ENCODE peak calls at places on chromosomes 13 and 19, in five cellular contexts. T is HCT116, U is GM12878, R is HepG2, D is K562. E is an unnamed sample.

GRCh38 chr13:67133476-67133875 is 96.7 kb downstream of the PCDH9 start:
- DNase-seq in T (no peak), R (no peak), D (no peak), U (no peak), E (no peak)

GRCh38 chr19:18282021-18282787 is 782 bp upstream of the JUND start:
- DNase-seq in D (no peak), T (no peak), U (no peak), R (peak), E (no peak)

GRCh38 chr19:19485161-19485997 is 30.0 kb downstream of the TSSK6 start:
- DNase-seq in D (no peak), T (no peak), U (no peak), R (no peak), E (no peak)

GRCh38 chr13:45310341-45311138 is 30.4 kb downstream of the TPT1 start:
- DNase-seq in T (no peak), R (no peak), U (no peak), D (no peak), E (no peak)

GRCh38 chr13:78603240-78603947 is at the start of gene POU4F1:
- DNase-seq in R (peak), T (no peak), U (peak), D (peak), E (no peak)

GRCh38 chr19:12884926-12885748 is 1.9 kb downstream of the KLF1 start:
- DNase-seq in U (peak), T (no peak), R (peak), D (peak), E (peak)

GRCh38 chr19:18322759-18323460 is at the start of gene LSM4:
- DNase-seq in R (peak), U (peak), D (peak), T (peak), E (peak)

GRCh38 chr13:25630327-25630726 is 258.6 kb downstream of the ATP8A2 start:
- DNase-seq in T (no peak), R (no peak), D (no peak), U (no peak), E (no peak)

GRCh38 chr19:11931051-11931450 is 6.1 kb downstream of the ZNF700 start:
- DNase-seq in R (no peak), U (no peak), T (no peak), D (no peak), E (no peak)

GRCh38 chr19:55452381-55453325 is 8.8 kb downstream of the ISOC2 start:
- DNase-seq in T (no peak), D (peak), U (no peak), R (peak), E (peak)

GRCh38 chr19:16714702-16715294 is 4.8 kb upstream of the NWD1 start:
- DNase-seq in D (peak), R (peak), T (peak), U (peak), E (peak)

GRCh38 chr19:53994811-53995210 is 3.4 kb downstream of the CACNG6 start:
- DNase-seq in D (no peak), U (no peak), R (no peak), T (no peak), E (no peak)

GRCh38 chr13:38952827-38953226 is 37.8 kb downstream of the STOML3 start:
- DNase-seq in D (no peak), R (no peak), U (no peak), T (no peak), E (no peak)

GRCh38 chr13:23703241-23703640 is 133.0 kb downstream of the TNFRSF19 start:
- DNase-seq in R (no peak), D (no peak), T (no peak), U (no peak), E (no peak)

GRCh38 chr19:11291991-11292390 is 4.0 kb upstream of the TSPAN16 start:
- DNase-seq in R (no peak), U (no peak), D (peak), T (no peak), E (no peak)

GRCh38 chr13:42633495-42633894 is 59.5 kb downstream of the TNFSF11 start:
- DNase-seq in T (no peak), D (no peak), U (no peak), R (no peak), E (no peak)

GRCh38 chr19:46495789-46496099 is at the start of gene PNMA8B:
- DNase-seq in R (no peak), U (no peak), T (no peak), D (peak), E (peak)

GRCh38 chr19:3516675-3517207 is 10.6 kb downstream of the FZR1 start:
- DNase-seq in D (no peak), R (no peak), T (no peak), U (peak), E (no peak)

GRCh38 chr19:1073956-1074511 is 7.1 kb downstream of the ARHGAP45 start:
- DNase-seq in U (no peak), D (no peak), T (no peak), R (no peak), E (no peak)

GRCh38 chr19:1074512-1075283 is 7.7 kb downstream of the ARHGAP45 start:
- DNase-seq in R (no peak), T (no peak), D (peak), U (no peak), E (no peak)

GRCh38 chr19:1070931-1071791 is 4.2 kb downstream of the ARHGAP45 start:
- DNase-seq in D (no peak), R (no peak), T (no peak), U (no peak), E (no peak)

GRCh38 chr19:1072371-1073015 is 5.5 kb downstream of the ARHGAP45 start:
- DNase-seq in U (no peak), R (no peak), T (no peak), D (no peak), E (no peak)

DNA sequence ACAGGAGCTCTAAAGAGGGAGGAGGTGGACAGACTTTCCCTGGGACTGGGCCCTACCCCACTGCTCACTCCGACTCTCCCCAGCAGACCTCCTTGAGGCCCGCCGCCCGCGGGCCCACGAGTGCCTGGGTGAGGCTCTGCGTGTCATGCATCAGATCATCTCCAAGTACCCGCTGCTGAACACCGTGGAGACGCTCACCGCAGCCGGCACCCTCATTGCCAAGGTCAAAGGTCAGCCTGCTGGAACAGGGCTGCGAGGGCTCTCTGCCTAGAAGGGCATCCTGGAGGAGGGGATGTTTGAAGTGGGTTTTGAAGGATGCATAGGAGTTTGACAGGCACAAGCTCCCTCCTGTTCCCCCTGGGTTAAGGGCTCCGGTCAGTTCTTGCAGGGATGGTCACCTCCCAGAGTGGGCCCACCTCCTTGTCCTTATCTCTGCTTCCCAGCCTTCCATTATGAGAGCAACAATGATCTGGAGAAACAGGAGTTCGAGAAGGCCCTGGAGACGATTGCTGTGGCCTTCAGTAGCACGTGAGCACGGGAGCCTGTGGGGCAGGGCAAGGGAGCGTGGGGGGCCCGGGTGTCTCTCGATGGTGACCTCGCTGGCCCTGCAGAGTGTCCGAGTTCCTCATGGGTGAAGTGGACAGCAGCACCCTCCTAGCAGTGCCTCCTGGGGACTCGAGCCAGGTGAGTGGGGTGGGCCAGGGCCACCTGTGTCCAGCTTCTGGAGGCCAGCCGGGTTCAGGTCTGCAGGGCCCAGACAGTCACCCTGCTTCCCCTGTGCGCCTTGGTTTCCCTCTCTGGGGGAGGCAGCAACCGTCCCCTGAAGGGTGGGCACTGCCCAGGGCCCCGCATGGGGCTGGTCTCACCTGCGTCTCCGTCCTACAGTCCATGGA is 6.3 kb downstream of the ARHGAP45 start:
- DNase-seq in U (no peak), R (no peak), D (peak), T (no peak), E (no peak)
- H3K4me2 ChIP-seq in U (no peak), R (no peak), D (peak), T (no peak), E (no peak)

DNA sequence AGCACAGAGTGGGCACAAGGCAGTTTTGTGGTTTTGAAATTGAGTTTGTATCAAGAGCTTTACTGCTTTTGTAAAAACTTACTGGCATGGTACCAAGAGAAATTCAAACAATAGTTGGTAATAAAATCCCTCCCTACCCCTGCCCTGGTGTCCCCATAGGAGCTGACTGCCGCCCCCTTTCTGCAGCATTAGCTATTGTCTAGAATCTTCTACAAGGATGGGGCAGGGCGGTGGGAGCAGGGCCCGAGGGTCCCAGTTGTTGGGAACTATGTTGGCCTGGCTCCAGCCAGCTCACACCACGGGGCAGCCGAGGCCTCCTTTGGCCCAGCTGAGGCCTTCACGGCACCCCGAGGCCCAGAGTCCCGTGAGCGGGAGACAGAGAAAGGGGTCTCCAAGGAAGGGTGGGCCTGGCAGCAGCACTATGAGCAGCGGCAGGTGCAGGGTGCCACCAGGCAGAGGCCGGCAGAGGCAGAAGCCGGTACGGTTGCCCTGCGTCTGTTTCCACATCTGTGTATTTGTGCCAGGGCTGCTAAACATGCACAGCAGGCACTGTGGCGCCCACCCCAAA is 57.9 kb downstream of the KDM4B start:
- DNase-seq in U (no peak), R (no peak), T (no peak), D (no peak), E (no peak)
- TF ChIP-seq ZNF274 in U (no peak), R (no peak), T (no peak), D (no peak), E (no peak)

DNA sequence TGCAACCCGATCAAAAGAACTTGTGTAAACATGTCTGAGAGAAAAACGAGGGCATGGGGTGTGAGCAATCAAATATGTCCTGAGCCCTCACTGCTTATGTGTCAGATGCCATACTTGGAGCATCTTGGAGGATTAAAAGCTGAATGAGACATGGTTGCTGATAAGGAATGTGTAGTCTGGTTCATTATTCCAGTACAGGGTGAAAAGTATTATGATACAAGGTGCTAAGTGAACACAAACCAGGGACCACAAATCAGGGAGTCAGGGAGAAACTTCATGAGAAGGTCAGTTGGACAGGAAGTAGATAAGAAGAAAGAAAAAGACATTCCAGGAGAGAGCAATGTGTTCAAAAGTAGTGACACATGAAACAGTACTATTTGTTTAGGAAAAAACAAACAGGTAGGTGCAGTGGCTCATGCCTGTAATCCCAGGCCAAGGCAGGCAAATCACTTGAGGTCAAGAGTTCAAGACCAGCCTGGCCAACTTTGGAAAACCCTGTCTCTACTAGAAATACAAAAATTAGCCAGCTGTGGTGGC is 2.0 kb upstream of the RCBTB1 start:
- DNase-seq in R (peak), D (no peak), T (no peak), U (no peak), E (no peak)
- H3K4me2 ChIP-seq in R (peak), D (no peak), T (no peak), U (no peak), E (no peak)

GRCh38 chr19:43763473-43763939 is 8.7 kb upstream of the SMG9 start:
- DNase-seq in U (no peak), D (no peak), T (no peak), R (no peak), E (no peak)

GRCh38 chr19:43767316-43767715 is 12.6 kb upstream of the SMG9 start:
- DNase-seq in U (no peak), D (no peak), R (no peak), T (no peak), E (no peak)

GRCh38 chr19:43766755-43767043 is 11.9 kb upstream of the SMG9 start:
- DNase-seq in R (no peak), D (no peak), U (no peak), T (no peak), E (no peak)

GRCh38 chr19:43762814-43763213 is 8.1 kb upstream of the SMG9 start:
- DNase-seq in U (no peak), R (no peak), T (no peak), D (no peak), E (no peak)

DNA sequence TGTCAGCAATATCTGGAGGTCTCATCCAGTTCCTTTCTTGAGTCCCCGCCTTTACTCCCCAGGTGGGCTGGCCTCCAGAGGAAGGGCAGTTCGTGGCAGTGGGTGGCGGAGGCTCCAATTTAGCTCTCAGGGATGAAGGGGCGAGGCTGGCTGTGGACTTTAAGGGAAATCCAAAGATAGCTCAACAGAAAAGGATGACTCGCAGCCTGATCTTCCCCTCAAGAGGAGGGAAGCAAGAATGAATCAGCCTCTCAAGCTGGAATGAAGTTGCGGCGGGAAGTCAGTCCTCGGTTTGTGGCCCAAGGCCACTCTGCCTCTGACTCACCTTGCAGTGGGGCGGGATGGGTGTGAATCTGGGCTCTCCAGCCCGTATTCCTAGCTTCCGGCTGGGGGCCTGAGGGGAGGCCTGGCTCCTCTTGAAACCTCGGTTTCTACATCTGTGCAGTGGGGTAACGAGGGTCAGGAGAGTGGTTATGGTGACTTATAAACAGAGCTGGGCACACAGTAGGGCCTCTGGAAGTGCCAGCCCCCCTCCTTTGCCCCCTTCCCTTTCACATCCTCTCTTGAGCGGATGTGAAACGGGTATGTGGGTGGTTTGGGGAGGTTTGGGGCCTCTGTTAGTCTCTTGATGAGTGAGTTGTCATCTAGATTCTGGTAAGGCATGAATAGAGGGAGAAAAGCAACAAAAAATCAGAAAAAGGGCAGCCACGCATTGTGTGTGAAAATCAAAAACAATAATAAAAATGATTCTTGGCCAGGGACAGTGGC is 10.5 kb upstream of the SMG9 start:
- DNase-seq in D (peak), U (peak), T (peak), R (peak), E (no peak)
- TF ChIP-seq ZNF274 in D (no peak), U (no peak), T (no peak), R (no peak), E (no peak)

GRCh38 chr19:8577741-8578140 is 499 bp upstream of the MYO1F start:
- DNase-seq in R (no peak), D (no peak), T (no peak), U (no peak), E (no peak)
- H3K4me2 ChIP-seq in R (no peak), D (no peak), T (no peak), U (peak), E (no peak)

DNA sequence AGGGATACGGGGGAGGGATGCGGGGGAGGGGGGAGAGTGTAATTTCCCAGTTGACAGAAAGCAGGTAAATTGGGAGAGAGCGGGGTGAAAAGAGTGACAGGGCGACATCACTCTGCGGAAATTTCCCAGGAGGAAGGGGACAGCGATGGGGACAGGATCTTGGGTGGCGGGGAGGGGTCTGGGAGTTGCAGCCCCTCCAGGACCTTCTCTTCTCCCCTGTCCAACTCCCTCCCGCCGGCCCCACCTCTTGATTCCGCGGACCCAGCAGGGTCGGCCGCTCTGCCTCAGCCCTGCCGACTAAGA is 107.9 kb upstream of the DOCK9 start:
- DNase-seq in D (no peak), R (no peak), U (no peak), T (no peak), E (no peak)
- TF ChIP-seq ZNF274 in D (no peak), R (no peak), U (no peak), T (no peak), E (no peak)

GRCh38 chr13:40673061-40673397 is 6.6 kb upstream of the FOXO1 start:
- DNase-seq in R (no peak), T (no peak), D (no peak), U (no peak), E (no peak)
- H3K4me2 ChIP-seq in R (peak), T (peak), D (no peak), U (no peak), E (peak)

GRCh38 chr19:9857920-9858746 is 23.0 kb downstream of the PIN1 start:
- DNase-seq in U (no peak), R (no peak), T (no peak), D (no peak), E (no peak)
- TF ChIP-seq ZNF274 in U (no peak), R (no peak), T (no peak), D (no peak), E (no peak)

GRCh38 chr19:49579193-49579592 is 1.2 kb downstream of the NOSIP start:
- DNase-seq in D (no peak), U (no peak), R (no peak), T (no peak), E (no peak)
- H3K4me2 ChIP-seq in D (peak), U (peak), R (peak), T (peak), E (peak)

E was measured in H1.